ENCODE peak calls at places on chromosomes 3 and 15, in ten cellular contexts. One of them, this sample, is unnamed.

GRCh38 chr3:146504546-146505197 is 35.3 kb upstream of the PLSCR2 start:
- DNase-seq in GM12878: no peak
- DNase-seq in PC-3: peak; percentile 62
- DNase-seq in stomach: no peak
- DNase-seq in mucosa of descending colon: no peak
- DNase-seq in left lung: no peak
- DNase-seq in fibroblast of the aortic adventitia: no peak
- DNase-seq in A549: no peak
- DNase-seq in HepG2: no peak
- DNase-seq in Peyer's patch: no peak
- DNase-seq in this sample: no peak

GRCh38 chr15:59917504-59918157 is 86.5 kb upstream of the FOXB1 start:
- DNase-seq in stomach: peak; percentile 72
- DNase-seq in Peyer's patch: peak; percentile 72
- DNase-seq in fibroblast of the aortic adventitia: peak; percentile 42
- DNase-seq in mucosa of descending colon: peak; percentile 87
- DNase-seq in PC-3: peak; percentile 77
- DNase-seq in A549: peak; percentile 73
- DNase-seq in left lung: no peak
- DNase-seq in HepG2: peak; percentile 50
- DNase-seq in GM12878: peak; percentile 8
- DNase-seq in this sample: peak; percentile 71

GRCh38 chr15:73941044-73941443 is 14.8 kb downstream of the LOXL1 start:
- DNase-seq in PC-3: peak; percentile 90
- DNase-seq in stomach: no peak
- DNase-seq in mucosa of descending colon: no peak
- DNase-seq in fibroblast of the aortic adventitia: peak; percentile 98
- DNase-seq in A549: no peak
- DNase-seq in Peyer's patch: peak; percentile 30
- DNase-seq in HepG2: no peak
- DNase-seq in left lung: no peak
- DNase-seq in GM12878: no peak
- DNase-seq in this sample: no peak

GRCh38 chr3:45123030-45123429 is 23.1 kb downstream of the CDCP1 start:
- DNase-seq in GM12878: peak; percentile 62
- DNase-seq in Peyer's patch: no peak
- DNase-seq in PC-3: peak; percentile 97
- DNase-seq in stomach: no peak
- DNase-seq in A549: peak; percentile 41
- DNase-seq in HepG2: no peak
- DNase-seq in mucosa of descending colon: no peak
- DNase-seq in fibroblast of the aortic adventitia: peak; percentile 89
- DNase-seq in left lung: no peak
- DNase-seq in this sample: no peak

GRCh38 chr3:126451511-126451910 is 24.2 kb downstream of the ZXDC start:
- DNase-seq in stomach: peak; percentile 17
- DNase-seq in mucosa of descending colon: no peak
- DNase-seq in HepG2: no peak
- DNase-seq in Peyer's patch: no peak
- DNase-seq in left lung: no peak
- DNase-seq in fibroblast of the aortic adventitia: no peak
- DNase-seq in A549: no peak
- DNase-seq in PC-3: no peak
- DNase-seq in GM12878: no peak
- DNase-seq in this sample: no peak

GRCh38 chr3:97009427-97010019 is 195.1 kb downstream of the EPHA6 start:
- DNase-seq in HepG2: no peak
- DNase-seq in Peyer's patch: no peak
- DNase-seq in mucosa of descending colon: no peak
- DNase-seq in fibroblast of the aortic adventitia: no peak
- DNase-seq in PC-3: no peak
- DNase-seq in GM12878: no peak
- DNase-seq in left lung: peak; percentile 23
- DNase-seq in stomach: no peak
- DNase-seq in A549: no peak
- DNase-seq in this sample: no peak

GRCh38 chr3:23685484-23686258 is 120.1 kb upstream of the UBE2E1 start:
- DNase-seq in PC-3: peak; percentile 100
- DNase-seq in mucosa of descending colon: peak; percentile 88
- DNase-seq in fibroblast of the aortic adventitia: peak; percentile 100
- DNase-seq in Peyer's patch: peak; percentile 75
- DNase-seq in stomach: peak; percentile 68
- DNase-seq in left lung: no peak
- DNase-seq in GM12878: no peak
- DNase-seq in HepG2: peak; percentile 72
- DNase-seq in A549: peak; percentile 89
- DNase-seq in this sample: no peak

GRCh38 chr3:129672412-129672811 is 65.9 kb upstream of the PLXND1 start:
- DNase-seq in PC-3: no peak
- DNase-seq in Peyer's patch: no peak
- DNase-seq in HepG2: no peak
- DNase-seq in stomach: no peak
- DNase-seq in fibroblast of the aortic adventitia: no peak
- DNase-seq in A549: no peak
- DNase-seq in left lung: no peak
- DNase-seq in GM12878: no peak
- DNase-seq in mucosa of descending colon: no peak
- DNase-seq in this sample: no peak

GRCh38 chr3:134468519-134468918 is 17.3 kb downstream of the ANAPC13 start:
- DNase-seq in left lung: no peak
- DNase-seq in A549: no peak
- DNase-seq in stomach: no peak
- DNase-seq in fibroblast of the aortic adventitia: no peak
- DNase-seq in HepG2: no peak
- DNase-seq in PC-3: no peak
- DNase-seq in mucosa of descending colon: no peak
- DNase-seq in Peyer's patch: no peak
- DNase-seq in GM12878: no peak
- DNase-seq in this sample: no peak

GRCh38 chr3:134463676-134464611 is 21.8 kb downstream of the ANAPC13 start:
- DNase-seq in A549: no peak
- DNase-seq in left lung: no peak
- DNase-seq in GM12878: no peak
- DNase-seq in fibroblast of the aortic adventitia: peak; percentile 100
- DNase-seq in mucosa of descending colon: peak; percentile 30
- DNase-seq in PC-3: no peak
- DNase-seq in HepG2: no peak
- DNase-seq in stomach: no peak
- DNase-seq in Peyer's patch: no peak
- DNase-seq in this sample: no peak

GRCh38 chr3:134462236-134463059 is 23.3 kb downstream of the ANAPC13 start:
- DNase-seq in left lung: no peak
- DNase-seq in PC-3: no peak
- DNase-seq in Peyer's patch: no peak
- DNase-seq in A549: no peak
- DNase-seq in HepG2: no peak
- DNase-seq in GM12878: no peak
- DNase-seq in mucosa of descending colon: no peak
- DNase-seq in fibroblast of the aortic adventitia: peak; percentile 81
- DNase-seq in stomach: no peak
- DNase-seq in this sample: no peak

GRCh38 chr3:134466366-134466765 is 19.4 kb downstream of the ANAPC13 start:
- DNase-seq in left lung: no peak
- DNase-seq in HepG2: no peak
- DNase-seq in PC-3: no peak
- DNase-seq in GM12878: no peak
- DNase-seq in A549: no peak
- DNase-seq in mucosa of descending colon: no peak
- DNase-seq in stomach: no peak
- DNase-seq in Peyer's patch: no peak
- DNase-seq in fibroblast of the aortic adventitia: peak; percentile 58
- DNase-seq in this sample: no peak

DNA sequence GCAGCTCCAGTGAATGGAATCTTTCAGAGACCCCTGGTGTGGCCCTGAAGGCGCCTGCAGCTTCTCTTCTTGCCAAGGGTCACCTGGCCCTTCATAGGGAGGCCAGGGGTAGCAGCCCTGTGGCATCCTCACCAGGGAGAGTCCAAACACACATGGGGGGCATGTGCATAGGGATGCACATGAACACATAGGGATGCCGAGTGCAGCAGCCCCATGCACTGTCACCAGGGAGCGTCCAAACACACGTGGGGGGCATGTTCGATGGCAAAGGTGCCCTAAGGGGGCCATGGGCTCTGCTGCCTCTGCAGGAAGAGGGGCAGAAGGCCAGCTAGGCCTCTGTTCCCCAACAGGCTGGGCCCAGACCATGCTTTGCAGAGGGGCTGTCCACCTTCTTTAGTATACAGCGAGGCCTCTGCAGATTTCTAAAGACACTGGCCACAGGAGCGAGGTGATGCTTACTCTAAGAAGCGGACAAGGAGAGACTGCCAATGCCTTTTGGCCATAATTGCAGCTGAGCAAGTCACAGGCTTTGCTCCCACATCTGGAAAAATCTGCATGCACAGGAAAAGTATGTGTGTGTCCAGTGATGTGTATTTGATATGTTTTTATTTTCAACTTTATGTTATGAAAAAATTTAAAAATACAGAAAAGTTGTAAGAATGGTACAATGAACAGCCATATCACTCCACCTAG is 20.9 kb downstream of the ANAPC13 start:
- DNase-seq in Peyer's patch: no peak
- DNase-seq in A549: no peak
- DNase-seq in stomach: no peak
- DNase-seq in HepG2: no peak
- DNase-seq in mucosa of descending colon: no peak
- DNase-seq in GM12878: no peak
- DNase-seq in fibroblast of the aortic adventitia: peak; percentile 61
- DNase-seq in PC-3: no peak
- DNase-seq in left lung: no peak
- DNase-seq in this sample: no peak
- TF ChIP-seq CTCF in Peyer's patch: no peak
- TF ChIP-seq CTCF in A549: no peak
- TF ChIP-seq CTCF in stomach: no peak
- TF ChIP-seq CTCF in HepG2: no peak
- TF ChIP-seq CTCF in mucosa of descending colon: no peak
- TF ChIP-seq CTCF in GM12878: no peak
- TF ChIP-seq CTCF in fibroblast of the aortic adventitia: peak; percentile 10
- TF ChIP-seq CTCF in PC-3: no peak
- TF ChIP-seq CTCF in left lung: no peak
- TF ChIP-seq CTCF in this sample: no peak

GRCh38 chr3:156554515-156554841 is 439 bp downstream of the SSR3 start:
- DNase-seq in PC-3: no peak
- DNase-seq in HepG2: no peak
- DNase-seq in fibroblast of the aortic adventitia: no peak
- DNase-seq in mucosa of descending colon: peak; percentile 49
- DNase-seq in stomach: peak; percentile 31
- DNase-seq in A549: no peak
- DNase-seq in GM12878: no peak
- DNase-seq in left lung: no peak
- DNase-seq in Peyer's patch: no peak
- DNase-seq in this sample: no peak

GRCh38 chr3:156552973-156553372 is 1.9 kb downstream of the SSR3 start:
- DNase-seq in stomach: no peak
- DNase-seq in PC-3: no peak
- DNase-seq in HepG2: no peak
- DNase-seq in fibroblast of the aortic adventitia: no peak
- DNase-seq in mucosa of descending colon: no peak
- DNase-seq in GM12878: no peak
- DNase-seq in A549: no peak
- DNase-seq in left lung: no peak
- DNase-seq in Peyer's patch: no peak
- DNase-seq in this sample: no peak

GRCh38 chr3:156551746-156552145 is 3.2 kb downstream of the SSR3 start:
- DNase-seq in A549: no peak
- DNase-seq in GM12878: no peak
- DNase-seq in fibroblast of the aortic adventitia: peak; percentile 83
- DNase-seq in stomach: no peak
- DNase-seq in HepG2: no peak
- DNase-seq in left lung: no peak
- DNase-seq in mucosa of descending colon: no peak
- DNase-seq in PC-3: peak; percentile 76
- DNase-seq in Peyer's patch: no peak
- DNase-seq in this sample: no peak

GRCh38 chr3:156553705-156554356 is 1.1 kb downstream of the SSR3 start:
- DNase-seq in PC-3: peak; percentile 42
- DNase-seq in mucosa of descending colon: no peak
- DNase-seq in A549: no peak
- DNase-seq in Peyer's patch: no peak
- DNase-seq in left lung: no peak
- DNase-seq in GM12878: no peak
- DNase-seq in HepG2: peak; percentile 60
- DNase-seq in fibroblast of the aortic adventitia: peak; percentile 81
- DNase-seq in stomach: no peak
- DNase-seq in this sample: no peak

GRCh38 chr3:156554842-156555687 is at the start of gene SSR3:
- DNase-seq in fibroblast of the aortic adventitia: peak; percentile 100
- DNase-seq in HepG2: peak; percentile 96
- DNase-seq in A549: peak; percentile 92
- DNase-seq in PC-3: peak; percentile 99
- DNase-seq in stomach: peak; percentile 99
- DNase-seq in GM12878: peak; percentile 95
- DNase-seq in mucosa of descending colon: peak; percentile 99
- DNase-seq in Peyer's patch: peak; percentile 99
- DNase-seq in left lung: peak; percentile 99
- DNase-seq in this sample: peak; percentile 98
- TF ChIP-seq CTCF in fibroblast of the aortic adventitia: peak; percentile 51
- TF ChIP-seq CTCF in HepG2: no peak
- TF ChIP-seq CTCF in A549: no peak
- TF ChIP-seq CTCF in PC-3: no peak
- TF ChIP-seq CTCF in stomach: peak; percentile 33
- TF ChIP-seq CTCF in GM12878: no peak
- TF ChIP-seq CTCF in mucosa of descending colon: no peak
- TF ChIP-seq CTCF in Peyer's patch: peak; percentile 24
- TF ChIP-seq CTCF in left lung: peak; percentile 48
- TF ChIP-seq CTCF in this sample: peak; percentile 27

GRCh38 chr3:183428140-183429023 is at the start of gene MCF2L2:
- DNase-seq in A549: peak; percentile 27
- DNase-seq in left lung: peak; percentile 87
- DNase-seq in fibroblast of the aortic adventitia: peak; percentile 27
- DNase-seq in stomach: peak; percentile 54
- DNase-seq in HepG2: no peak
- DNase-seq in mucosa of descending colon: peak; percentile 53
- DNase-seq in PC-3: peak; percentile 72
- DNase-seq in GM12878: no peak
- DNase-seq in Peyer's patch: peak; percentile 60
- DNase-seq in this sample: peak; percentile 38
- TF ChIP-seq CTCF in A549: no peak
- TF ChIP-seq CTCF in left lung: no peak
- TF ChIP-seq CTCF in fibroblast of the aortic adventitia: no peak
- TF ChIP-seq CTCF in stomach: no peak
- TF ChIP-seq CTCF in HepG2: no peak
- TF ChIP-seq CTCF in mucosa of descending colon: no peak
- TF ChIP-seq CTCF in PC-3: no peak
- TF ChIP-seq CTCF in GM12878: no peak
- TF ChIP-seq CTCF in Peyer's patch: no peak
- TF ChIP-seq CTCF in this sample: no peak

GRCh38 chr3:107429330-107430181 is 52.3 kb downstream of the CCDC54 start:
- DNase-seq in fibroblast of the aortic adventitia: peak; percentile 86
- DNase-seq in A549: peak; percentile 80
- DNase-seq in left lung: peak; percentile 88
- DNase-seq in Peyer's patch: peak; percentile 76
- DNase-seq in PC-3: peak; percentile 90
- DNase-seq in mucosa of descending colon: peak; percentile 66
- DNase-seq in GM12878: no peak
- DNase-seq in stomach: peak; percentile 48
- DNase-seq in HepG2: peak; percentile 56
- DNase-seq in this sample: peak; percentile 40

GRCh38 chr3:107431298-107432012 is 54.2 kb downstream of the CCDC54 start:
- DNase-seq in GM12878: no peak
- DNase-seq in mucosa of descending colon: peak; percentile 79
- DNase-seq in HepG2: no peak
- DNase-seq in A549: peak; percentile 73
- DNase-seq in Peyer's patch: peak; percentile 78
- DNase-seq in left lung: peak; percentile 87
- DNase-seq in PC-3: peak; percentile 76
- DNase-seq in fibroblast of the aortic adventitia: peak; percentile 59
- DNase-seq in stomach: peak; percentile 61
- DNase-seq in this sample: no peak

GRCh38 chr3:107431048-107431297 is 53.7 kb downstream of the CCDC54 start:
- DNase-seq in GM12878: no peak
- DNase-seq in left lung: no peak
- DNase-seq in A549: no peak
- DNase-seq in Peyer's patch: no peak
- DNase-seq in stomach: no peak
- DNase-seq in mucosa of descending colon: peak; percentile 38
- DNase-seq in fibroblast of the aortic adventitia: no peak
- DNase-seq in PC-3: no peak
- DNase-seq in HepG2: no peak
- DNase-seq in this sample: peak; percentile 27

GRCh38 chr3:107432013-107432515 is 54.8 kb downstream of the CCDC54 start:
- DNase-seq in stomach: no peak
- DNase-seq in Peyer's patch: no peak
- DNase-seq in A549: no peak
- DNase-seq in HepG2: no peak
- DNase-seq in left lung: peak; percentile 50
- DNase-seq in fibroblast of the aortic adventitia: peak; percentile 16
- DNase-seq in PC-3: peak; percentile 33
- DNase-seq in GM12878: no peak
- DNase-seq in mucosa of descending colon: peak; percentile 38
- DNase-seq in this sample: no peak

GRCh38 chr3:107430214-107431047 is 53.2 kb downstream of the CCDC54 start:
- DNase-seq in A549: no peak
- DNase-seq in Peyer's patch: no peak
- DNase-seq in mucosa of descending colon: peak; percentile 23
- DNase-seq in stomach: no peak
- DNase-seq in GM12878: no peak
- DNase-seq in fibroblast of the aortic adventitia: peak; percentile 53
- DNase-seq in PC-3: no peak
- DNase-seq in HepG2: no peak
- DNase-seq in left lung: no peak
- DNase-seq in this sample: no peak
- TF ChIP-seq CTCF in A549: no peak
- TF ChIP-seq CTCF in Peyer's patch: no peak
- TF ChIP-seq CTCF in mucosa of descending colon: no peak
- TF ChIP-seq CTCF in stomach: no peak
- TF ChIP-seq CTCF in GM12878: no peak
- TF ChIP-seq CTCF in fibroblast of the aortic adventitia: no peak
- TF ChIP-seq CTCF in PC-3: no peak
- TF ChIP-seq CTCF in HepG2: no peak
- TF ChIP-seq CTCF in left lung: no peak
- TF ChIP-seq CTCF in this sample: peak; percentile 53

This sample was measured in CD8-positive, alpha-beta T cell.